ENCODE peak calls at places on chromosome 15, in seven cellular contexts. M, G, Z, Q, H, B and T are unnamed samples.

GRCh38 chr15:55969582-55969981 is 23.8 kb downstream of the NEDD4 start:
- DNase-seq in Z (no peak), Q (no peak), M (peak), B (no peak), G (no peak), H (no peak), T (no peak)

GRCh38 chr15:26525096-26525495 is 247.8 kb downstream of the GABRB3 start:
- DNase-seq in G (no peak), B (no peak), Q (no peak), Z (no peak), H (no peak), M (no peak), T (no peak)

GRCh38 chr15:72861511-72861910 is 78.0 kb upstream of the ADPGK start:
- DNase-seq in B (no peak), G (no peak), M (no peak), Q (no peak), Z (no peak), H (no peak), T (no peak)

GRCh38 chr15:30991301-30992072 is at the start of gene MTMR10:
- DNase-seq in H (peak), Q (peak), G (peak), M (peak), Z (peak), B (peak), T (peak)

GRCh38 chr15:38819343-38819858 is 254.8 kb upstream of the RASGRP1 start:
- DNase-seq in H (no peak), Z (no peak), B (no peak), G (no peak), M (no peak), Q (no peak), T (no peak)

GRCh38 chr15:81002254-81003022 is 1.7 kb downstream of the TLNRD1 start:
- DNase-seq in M (no peak), G (peak), B (no peak), H (no peak), Q (peak), Z (no peak), T (peak)

GRCh38 chr15:45573961-45574629 is 13.1 kb upstream of the BLOC1S6 start:
- DNase-seq in G (no peak), Q (peak), Z (no peak), B (no peak), H (no peak), M (peak), T (no peak)

GRCh38 chr15:42060477-42060763 is 33.9 kb downstream of the PLA2G4D start:
- DNase-seq in B (no peak), G (no peak), Q (no peak), H (no peak), Z (no peak), M (no peak), T (no peak)

GRCh38 chr15:57655809-57656208 is 50.7 kb upstream of the POLR2M start:
- DNase-seq in H (no peak), Z (no peak), M (no peak), B (no peak), Q (no peak), G (no peak), T (no peak)

GRCh38 chr15:50676799-50677483 is 9.7 kb downstream of the TRPM7 start:
- DNase-seq in B (no peak), G (no peak), M (peak), Q (no peak), H (no peak), Z (no peak), T (no peak)